ENCODE peak calls at places on chromosomes 12 and 14, in four cellular contexts. One of them, this sample, is unnamed.

GRCh38 chr14:32635103-32635719 is 303.5 kb upstream of the NPAS3 start:
- DNase-seq in left ventricle myocardium inferior: no peak
- DNase-seq in NCI-H146: no peak
- DNase-seq in stimulated activated CD4-positive, alpha-beta T cell treated with anti-CD3 and anti-CD28 coated beads, Interleukin-2, amount 100 ng/mL, for 24 hours: no peak
- DNase-seq in this sample: no peak

GRCh38 chr12:9634177-9634803 is 26.6 kb upstream of the KLRB1 start:
- DNase-seq in stimulated activated CD4-positive, alpha-beta T cell treated with anti-CD3 and anti-CD28 coated beads, Interleukin-2, amount 100 ng/mL, for 24 hours: peak; percentile 87
- DNase-seq in NCI-H146: peak; percentile 35
- DNase-seq in left ventricle myocardium inferior: no peak
- DNase-seq in this sample: peak; percentile 64

GRCh38 chr14:91059576-91060471 is 617 bp downstream of the RPS6KA5 start:
- DNase-seq in stimulated activated CD4-positive, alpha-beta T cell treated with anti-CD3 and anti-CD28 coated beads, Interleukin-2, amount 100 ng/mL, for 24 hours: peak; percentile 62
- DNase-seq in NCI-H146: peak; percentile 71
- DNase-seq in left ventricle myocardium inferior: no peak
- DNase-seq in this sample: peak; percentile 48

GRCh38 chr14:94992046-94992445 is 165.3 kb downstream of the DICER1 start:
- DNase-seq in left ventricle myocardium inferior: no peak
- DNase-seq in NCI-H146: no peak
- DNase-seq in stimulated activated CD4-positive, alpha-beta T cell treated with anti-CD3 and anti-CD28 coated beads, Interleukin-2, amount 100 ng/mL, for 24 hours: no peak
- DNase-seq in this sample: no peak

GRCh38 chr12:34396861-34397590 is 374.7 kb downstream of the ALG10 start:
- DNase-seq in stimulated activated CD4-positive, alpha-beta T cell treated with anti-CD3 and anti-CD28 coated beads, Interleukin-2, amount 100 ng/mL, for 24 hours: peak; percentile 6
- DNase-seq in left ventricle myocardium inferior: peak; percentile 5
- DNase-seq in NCI-H146: no peak
- DNase-seq in this sample: no peak

GRCh38 chr12:80763874-80764273 is 47.2 kb downstream of the MYF5 start:
- DNase-seq in stimulated activated CD4-positive, alpha-beta T cell treated with anti-CD3 and anti-CD28 coated beads, Interleukin-2, amount 100 ng/mL, for 24 hours: no peak
- DNase-seq in left ventricle myocardium inferior: no peak
- DNase-seq in NCI-H146: peak; percentile 72
- DNase-seq in this sample: no peak

GRCh38 chr14:59482120-59482434 is 2.1 kb downstream of the L3HYPDH start:
- DNase-seq in left ventricle myocardium inferior: no peak
- DNase-seq in NCI-H146: no peak
- DNase-seq in stimulated activated CD4-positive, alpha-beta T cell treated with anti-CD3 and anti-CD28 coated beads, Interleukin-2, amount 100 ng/mL, for 24 hours: no peak
- DNase-seq in this sample: no peak

GRCh38 chr12:102638777-102639176 is 158.4 kb upstream of the IGF1 start:
- DNase-seq in stimulated activated CD4-positive, alpha-beta T cell treated with anti-CD3 and anti-CD28 coated beads, Interleukin-2, amount 100 ng/mL, for 24 hours: no peak
- DNase-seq in NCI-H146: no peak
- DNase-seq in left ventricle myocardium inferior: no peak
- DNase-seq in this sample: no peak

GRCh38 chr12:107512391-107512790 is 173.2 kb upstream of the PWP1 start:
- DNase-seq in NCI-H146: no peak
- DNase-seq in stimulated activated CD4-positive, alpha-beta T cell treated with anti-CD3 and anti-CD28 coated beads, Interleukin-2, amount 100 ng/mL, for 24 hours: no peak
- DNase-seq in left ventricle myocardium inferior: no peak
- DNase-seq in this sample: no peak

GRCh38 chr14:22336031-22336430 is 253.0 kb downstream of the DAD1 start:
- DNase-seq in stimulated activated CD4-positive, alpha-beta T cell treated with anti-CD3 and anti-CD28 coated beads, Interleukin-2, amount 100 ng/mL, for 24 hours: no peak
- DNase-seq in NCI-H146: no peak
- DNase-seq in left ventricle myocardium inferior: no peak
- DNase-seq in this sample: no peak

GRCh38 chr12:40238221-40238902 is 13.6 kb downstream of the LRRK2 start:
- DNase-seq in left ventricle myocardium inferior: no peak
- DNase-seq in NCI-H146: no peak
- DNase-seq in stimulated activated CD4-positive, alpha-beta T cell treated with anti-CD3 and anti-CD28 coated beads, Interleukin-2, amount 100 ng/mL, for 24 hours: no peak
- DNase-seq in this sample: no peak

GRCh38 chr12:53207042-53207441 is at the start of gene ITGB7:
- DNase-seq in NCI-H146: no peak
- DNase-seq in left ventricle myocardium inferior: no peak
- DNase-seq in stimulated activated CD4-positive, alpha-beta T cell treated with anti-CD3 and anti-CD28 coated beads, Interleukin-2, amount 100 ng/mL, for 24 hours: peak; percentile 61
- DNase-seq in this sample: peak; percentile 58

GRCh38 chr12:106767954-106768501 is 6.5 kb upstream of the RIC8B start:
- DNase-seq in stimulated activated CD4-positive, alpha-beta T cell treated with anti-CD3 and anti-CD28 coated beads, Interleukin-2, amount 100 ng/mL, for 24 hours: no peak
- DNase-seq in left ventricle myocardium inferior: no peak
- DNase-seq in NCI-H146: peak; percentile 79
- DNase-seq in this sample: no peak

GRCh38 chr12:30930238-30931010 is 3.9 kb downstream of the TSPAN11 start:
- DNase-seq in NCI-H146: no peak
- DNase-seq in left ventricle myocardium inferior: no peak
- DNase-seq in stimulated activated CD4-positive, alpha-beta T cell treated with anti-CD3 and anti-CD28 coated beads, Interleukin-2, amount 100 ng/mL, for 24 hours: no peak
- DNase-seq in this sample: no peak

GRCh38 chr12:61546296-61546695 is 713.9 kb upstream of the USP15 start:
- DNase-seq in left ventricle myocardium inferior: no peak
- DNase-seq in NCI-H146: no peak
- DNase-seq in stimulated activated CD4-positive, alpha-beta T cell treated with anti-CD3 and anti-CD28 coated beads, Interleukin-2, amount 100 ng/mL, for 24 hours: no peak
- DNase-seq in this sample: no peak

GRCh38 chr14:69043598-69044267 is 64.6 kb upstream of the ACTN1 start:
- DNase-seq in left ventricle myocardium inferior: no peak
- DNase-seq in stimulated activated CD4-positive, alpha-beta T cell treated with anti-CD3 and anti-CD28 coated beads, Interleukin-2, amount 100 ng/mL, for 24 hours: no peak
- DNase-seq in NCI-H146: no peak
- DNase-seq in this sample: no peak

GRCh38 chr12:3458041-3458440 is 33.0 kb upstream of the PRMT8 start:
- DNase-seq in stimulated activated CD4-positive, alpha-beta T cell treated with anti-CD3 and anti-CD28 coated beads, Interleukin-2, amount 100 ng/mL, for 24 hours: no peak
- DNase-seq in NCI-H146: no peak
- DNase-seq in left ventricle myocardium inferior: no peak
- DNase-seq in this sample: no peak

GRCh38 chr12:70268972-70269371 is 25.7 kb downstream of the CNOT2 start:
- DNase-seq in left ventricle myocardium inferior: no peak
- DNase-seq in stimulated activated CD4-positive, alpha-beta T cell treated with anti-CD3 and anti-CD28 coated beads, Interleukin-2, amount 100 ng/mL, for 24 hours: no peak
- DNase-seq in NCI-H146: no peak
- DNase-seq in this sample: no peak

GRCh38 chr14:88202296-88202695 is 120.8 kb downstream of the KCNK10 start:
- DNase-seq in stimulated activated CD4-positive, alpha-beta T cell treated with anti-CD3 and anti-CD28 coated beads, Interleukin-2, amount 100 ng/mL, for 24 hours: no peak
- DNase-seq in NCI-H146: no peak
- DNase-seq in left ventricle myocardium inferior: no peak
- DNase-seq in this sample: no peak